ENCODE peak calls at places on chromosomes 4 and X, in five cellular contexts. One of them, this sample, is unnamed.

GRCh38 chrX:46268429-46268828 is 276.8 kb downstream of the ZNF674 start:
- DNase-seq in HepG2: peak
- DNase-seq in GM12891: no peak
- DNase-seq in H1: no peak
- DNase-seq in GM12878: no peak
- DNase-seq in this sample: no peak

GRCh38 chrX:123588723-123589122 is 144.1 kb downstream of the THOC2 start:
- DNase-seq in HepG2: no peak
- DNase-seq in GM12891: no peak
- DNase-seq in H1: no peak
- DNase-seq in GM12878: no peak
- DNase-seq in this sample: no peak

GRCh38 chr4:57075353-57075752 is 34.8 kb downstream of the IGFBP7 start:
- DNase-seq in HepG2: no peak
- DNase-seq in GM12891: no peak
- DNase-seq in H1: no peak
- DNase-seq in GM12878: no peak
- DNase-seq in this sample: no peak

GRCh38 chr4:80361329-80361900 is 25.9 kb downstream of the CFAP299 start:
- DNase-seq in HepG2: peak
- DNase-seq in GM12891: no peak
- DNase-seq in H1: no peak
- DNase-seq in GM12878: no peak
- DNase-seq in this sample: no peak

GRCh38 chrX:41912922-41913321 is 10.4 kb downstream of the CASK start:
- DNase-seq in HepG2: no peak
- DNase-seq in GM12891: no peak
- DNase-seq in H1: no peak
- DNase-seq in GM12878: no peak
- DNase-seq in this sample: no peak

GRCh38 chrX:48697182-48697727 is 721 bp downstream of the SUV39H1 start:
- DNase-seq in HepG2: no peak
- DNase-seq in GM12891: no peak
- DNase-seq in H1: no peak
- DNase-seq in GM12878: no peak
- DNase-seq in this sample: no peak

GRCh38 chr4:73597594-73597993 is 22.6 kb downstream of the RASSF6 start:
- DNase-seq in HepG2: no peak
- DNase-seq in GM12891: no peak
- DNase-seq in H1: no peak
- DNase-seq in GM12878: no peak
- DNase-seq in this sample: no peak

GRCh38 chr4:25970691-25971427 is 56.8 kb downstream of the SMIM20 start:
- DNase-seq in HepG2: peak
- DNase-seq in GM12891: no peak
- DNase-seq in H1: no peak
- DNase-seq in GM12878: no peak
- DNase-seq in this sample: no peak

GRCh38 chr4:57287687-57288604 is 177.8 kb upstream of the IGFBP7 start:
- DNase-seq in HepG2: no peak
- DNase-seq in GM12891: no peak
- DNase-seq in H1: no peak
- DNase-seq in GM12878: no peak
- DNase-seq in this sample: no peak

GRCh38 chr4:127219247-127219646 is 413.5 kb upstream of the INTU start:
- DNase-seq in HepG2: no peak
- DNase-seq in GM12891: no peak
- DNase-seq in H1: no peak
- DNase-seq in GM12878: no peak
- DNase-seq in this sample: no peak

GRCh38 chrX:119398974-119399771 is at the start of gene SLC25A43:
- DNase-seq in HepG2: no peak
- DNase-seq in GM12891: peak
- DNase-seq in H1: peak
- DNase-seq in GM12878: no peak
- DNase-seq in this sample: peak

GRCh38 chrX:102126863-102127262 is 1.4 kb downstream of the TCEAL2 start:
- DNase-seq in HepG2: no peak
- DNase-seq in GM12891: no peak
- DNase-seq in H1: no peak
- DNase-seq in GM12878: no peak
- DNase-seq in this sample: no peak

GRCh38 chr4:47533689-47534347 is 48.7 kb downstream of the ATP10D start:
- DNase-seq in HepG2: no peak
- DNase-seq in GM12891: no peak
- DNase-seq in H1: no peak
- DNase-seq in GM12878: no peak
- DNase-seq in this sample: no peak

GRCh38 chrX:120726294-120726693 is 96.4 kb upstream of the C1GALT1C1 start:
- DNase-seq in HepG2: no peak
- DNase-seq in GM12891: no peak
- DNase-seq in H1: no peak
- DNase-seq in GM12878: peak
- DNase-seq in this sample: no peak

GRCh38 chr4:76210502-76210901 is 3.1 kb downstream of the SCARB2 start:
- DNase-seq in HepG2: no peak
- DNase-seq in GM12891: no peak
- DNase-seq in H1: no peak
- DNase-seq in GM12878: no peak
- DNase-seq in this sample: no peak

GRCh38 chrX:18448416-18448815 is 23.0 kb downstream of the CDKL5 start:
- DNase-seq in HepG2: no peak
- DNase-seq in GM12891: no peak
- DNase-seq in H1: no peak
- DNase-seq in GM12878: no peak
- DNase-seq in this sample: no peak

GRCh38 chr4:87006531-87007344 is 71.9 kb downstream of the AFF1 start:
- DNase-seq in HepG2: peak
- DNase-seq in GM12891: peak
- DNase-seq in H1: peak
- DNase-seq in GM12878: peak
- DNase-seq in this sample: peak

GRCh38 chrX:154546354-154547244 is at the start of gene G6PD:
- DNase-seq in HepG2: peak
- DNase-seq in GM12891: peak
- DNase-seq in H1: peak
- DNase-seq in GM12878: no peak
- DNase-seq in this sample: peak

GRCh38 chr4:153222162-153222789 is 18.0 kb downstream of the TRIM2 start:
- DNase-seq in HepG2: no peak
- DNase-seq in GM12891: no peak
- DNase-seq in H1: peak
- DNase-seq in GM12878: no peak
- DNase-seq in this sample: peak

GRCh38 chr4:107699466-107700206 is 20.4 kb downstream of the PAPSS1 start:
- DNase-seq in HepG2: no peak
- DNase-seq in GM12891: no peak
- DNase-seq in H1: no peak
- DNase-seq in GM12878: no peak
- DNase-seq in this sample: no peak

GRCh38 chr4:1196421-1197183 is 24.2 kb upstream of the SPON2 start:
- DNase-seq in HepG2: no peak
- DNase-seq in GM12891: peak
- DNase-seq in H1: no peak
- DNase-seq in GM12878: no peak
- DNase-seq in this sample: no peak

GRCh38 chr4:38177792-38178665 is 217.8 kb downstream of the PTTG2 start:
- DNase-seq in HepG2: no peak
- DNase-seq in GM12891: no peak
- DNase-seq in H1: no peak
- DNase-seq in GM12878: no peak
- DNase-seq in this sample: no peak
- TF ChIP-seq TAF1 in HepG2: no peak
- TF ChIP-seq TAF1 in GM12891: no peak
- TF ChIP-seq TAF1 in H1: no peak
- TF ChIP-seq TAF1 in GM12878: no peak
- TF ChIP-seq TAF1 in this sample: no peak

GRCh38 chr4:128810871-128811570 is 1.5 kb downstream of the JADE1 start:
- DNase-seq in HepG2: peak
- DNase-seq in GM12891: peak
- DNase-seq in H1: peak
- DNase-seq in GM12878: no peak
- DNase-seq in this sample: peak
- TF ChIP-seq POLR2A in HepG2: peak
- TF ChIP-seq POLR2A in GM12891: peak
- TF ChIP-seq POLR2A in H1: peak
- TF ChIP-seq POLR2A in GM12878: peak
- TF ChIP-seq POLR2A in this sample: peak

GRCh38 chr4:158121203-158121586 is 51.6 kb downstream of the GASK1B start:
- DNase-seq in HepG2: peak
- DNase-seq in GM12891: no peak
- DNase-seq in H1: no peak
- DNase-seq in GM12878: no peak
- DNase-seq in this sample: no peak
- TF ChIP-seq POLR2AphosphoS5 in HepG2: no peak
- TF ChIP-seq POLR2AphosphoS5 in GM12891: no peak
- TF ChIP-seq POLR2AphosphoS5 in H1: no peak
- TF ChIP-seq POLR2AphosphoS5 in GM12878: no peak
- TF ChIP-seq POLR2AphosphoS5 in this sample: no peak

GRCh38 chr4:155377281-155377680 is 516 bp upstream of the MAP9 start:
- DNase-seq in HepG2: no peak
- DNase-seq in GM12891: no peak
- DNase-seq in H1: no peak
- DNase-seq in GM12878: no peak
- DNase-seq in this sample: no peak
- TF ChIP-seq TAF1 in HepG2: no peak
- TF ChIP-seq TAF1 in GM12891: no peak
- TF ChIP-seq TAF1 in H1: no peak
- TF ChIP-seq TAF1 in GM12878: no peak
- TF ChIP-seq TAF1 in this sample: no peak

DNA sequence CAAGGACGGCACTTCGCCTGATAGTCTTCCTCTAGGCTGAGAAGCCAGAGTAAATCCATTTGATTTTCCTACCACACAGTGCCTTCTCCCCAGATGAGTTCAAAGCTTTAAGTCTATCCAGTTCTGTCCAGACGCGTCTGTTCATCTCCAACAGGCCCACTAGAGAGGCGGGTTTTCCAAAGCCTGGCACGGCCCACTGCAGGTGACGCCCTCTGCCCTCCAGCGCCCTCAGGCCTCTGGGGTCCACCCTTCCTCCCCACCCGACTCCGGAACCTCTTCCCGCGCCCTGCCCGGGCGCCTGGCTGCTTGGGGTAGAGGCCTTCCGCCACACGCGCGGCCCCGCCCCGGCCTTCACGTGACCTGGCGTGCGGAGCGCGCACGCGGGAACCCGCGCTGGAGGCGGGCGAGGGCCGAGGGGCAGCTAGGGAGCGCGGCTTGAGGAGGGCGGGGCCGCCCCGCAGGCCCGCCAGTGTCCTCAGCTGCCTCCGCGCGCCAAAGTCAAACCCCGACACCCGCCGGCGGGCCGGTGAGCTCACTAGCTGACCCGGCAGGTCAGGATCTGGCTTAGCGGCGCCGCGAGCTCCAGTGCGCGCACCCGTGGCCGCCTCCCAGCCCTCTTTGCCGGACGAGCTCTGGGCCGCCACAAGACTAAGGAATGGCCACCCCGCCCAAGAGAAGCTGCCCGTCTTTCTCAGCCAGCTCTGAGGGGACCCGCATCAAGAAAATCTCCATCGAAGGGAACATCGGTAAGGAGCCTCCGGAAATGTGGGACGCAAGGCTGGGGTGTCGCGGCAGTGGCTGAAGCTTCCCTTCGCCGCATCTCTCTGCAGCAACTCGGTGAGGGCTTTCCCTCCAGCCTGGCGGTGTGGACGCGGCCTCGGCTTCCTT is at the start of gene DCK:
- DNase-seq in HepG2: peak
- DNase-seq in GM12891: peak
- DNase-seq in H1: peak
- DNase-seq in GM12878: no peak
- DNase-seq in this sample: peak
- TF ChIP-seq POLR2A in HepG2: peak
- TF ChIP-seq POLR2A in GM12891: peak
- TF ChIP-seq POLR2A in H1: peak
- TF ChIP-seq POLR2A in GM12878: peak
- TF ChIP-seq POLR2A in this sample: peak

GRCh38 chr4:39976945-39977488 is 694 bp downstream of the PDS5A start:
- DNase-seq in HepG2: no peak
- DNase-seq in GM12891: peak
- DNase-seq in H1: no peak
- DNase-seq in GM12878: no peak
- DNase-seq in this sample: peak

GRCh38 chr4:39977489-39978377 is at the start of gene PDS5A:
- DNase-seq in HepG2: peak
- DNase-seq in GM12891: peak
- DNase-seq in H1: peak
- DNase-seq in GM12878: peak
- DNase-seq in this sample: peak

GRCh38 chr4:39975488-39976089 is 2.1 kb downstream of the PDS5A start:
- DNase-seq in HepG2: no peak
- DNase-seq in GM12891: no peak
- DNase-seq in H1: no peak
- DNase-seq in GM12878: no peak
- DNase-seq in this sample: no peak

GRCh38 chr4:39978378-39978775 is 666 bp upstream of the PDS5A start:
- DNase-seq in HepG2: no peak
- DNase-seq in GM12891: no peak
- DNase-seq in H1: no peak
- DNase-seq in GM12878: no peak
- DNase-seq in this sample: no peak

GRCh38 chr4:39976141-39976944 is 1.4 kb downstream of the PDS5A start:
- DNase-seq in HepG2: peak
- DNase-seq in GM12891: peak
- DNase-seq in H1: peak
- DNase-seq in GM12878: no peak
- DNase-seq in this sample: peak
- TF ChIP-seq POLR2AphosphoS5 in HepG2: no peak
- TF ChIP-seq POLR2AphosphoS5 in GM12891: no peak
- TF ChIP-seq POLR2AphosphoS5 in H1: no peak
- TF ChIP-seq POLR2AphosphoS5 in GM12878: no peak
- TF ChIP-seq POLR2AphosphoS5 in this sample: no peak

GRCh38 chrX:68720851-68721250 is 73.4 kb downstream of the STARD8 start:
- DNase-seq in HepG2: no peak
- DNase-seq in GM12891: no peak
- DNase-seq in H1: no peak
- DNase-seq in GM12878: no peak
- DNase-seq in this sample: no peak

GRCh38 chrX:68719904-68720614 is 72.6 kb downstream of the STARD8 start:
- DNase-seq in HepG2: peak
- DNase-seq in GM12891: no peak
- DNase-seq in H1: no peak
- DNase-seq in GM12878: no peak
- DNase-seq in this sample: no peak

GRCh38 chrX:68723491-68724155 is 76.2 kb downstream of the STARD8 start:
- DNase-seq in HepG2: no peak
- DNase-seq in GM12891: no peak
- DNase-seq in H1: no peak
- DNase-seq in GM12878: no peak
- DNase-seq in this sample: no peak

GRCh38 chrX:68721991-68722860 is 74.8 kb downstream of the STARD8 start:
- DNase-seq in HepG2: no peak
- DNase-seq in GM12891: no peak
- DNase-seq in H1: no peak
- DNase-seq in GM12878: no peak
- DNase-seq in this sample: no peak

GRCh38 chrX:68721546-68721945 is 74.1 kb downstream of the STARD8 start:
- DNase-seq in HepG2: no peak
- DNase-seq in GM12891: no peak
- DNase-seq in H1: no peak
- DNase-seq in GM12878: no peak
- DNase-seq in this sample: no peak
- TF ChIP-seq TAF1 in HepG2: no peak
- TF ChIP-seq TAF1 in GM12891: no peak
- TF ChIP-seq TAF1 in H1: no peak
- TF ChIP-seq TAF1 in GM12878: no peak
- TF ChIP-seq TAF1 in this sample: no peak

GRCh38 chr4:109560687-109561452 is 824 bp downstream of the MCUB start:
- DNase-seq in HepG2: no peak
- DNase-seq in GM12891: peak
- DNase-seq in H1: peak
- DNase-seq in GM12878: peak
- DNase-seq in this sample: peak
- TF ChIP-seq POLR2A in HepG2: no peak
- TF ChIP-seq POLR2A in GM12891: peak
- TF ChIP-seq POLR2A in H1: no peak
- TF ChIP-seq POLR2A in GM12878: peak
- TF ChIP-seq POLR2A in this sample: peak